ENCODE peak calls at places on chromosome 6, in ten cellular contexts. Q is DND-41, V is small intestine, U is right atrium auricular region, I is transverse colon, T is endothelial cell of umbilical vein, F is right lobe of liver, H is cardiac muscle cell, N is ovary, J is testis. L is an unnamed sample.

GRCh38 chr6:72619883-72620696 is 1.8 kb upstream of the KCNQ5 start:
- DNase-seq in U (no peak), I (peak; percentile 41), T (peak; percentile 4), F (peak; percentile 44), V (peak; percentile 2), N (no peak), Q (peak; percentile 71), J (peak; percentile 52), H (peak; percentile 51), L (peak; percentile 82)

GRCh38 chr6:79001415-79001814 is 76.6 kb downstream of the PHIP start:
- DNase-seq in T (no peak), U (no peak), V (no peak), F (no peak), H (no peak), J (no peak), N (no peak), Q (no peak), I (no peak), L (no peak)

GRCh38 chr6:139905404-139906052 is 531.1 kb upstream of the CITED2 start:
- DNase-seq in H (no peak), I (no peak), V (no peak), N (no peak), Q (no peak), T (no peak), J (no peak), U (no peak), F (no peak), L (no peak)

GRCh38 chr6:43773981-43774775 is 4.2 kb downstream of the VEGFA start:
- DNase-seq in H (no peak), J (no peak), Q (no peak), I (no peak), N (no peak), U (no peak), T (no peak), V (no peak), F (no peak), L (peak; percentile 41)

GRCh38 chr6:14889172-14889571 is 356.7 kb upstream of the JARID2 start:
- DNase-seq in U (no peak), I (no peak), N (no peak), F (no peak), H (peak; percentile 29), T (no peak), V (peak; percentile 51), Q (no peak), J (no peak), L (no peak)

GRCh38 chr6:1622851-1623768 is 13.4 kb downstream of the FOXC1 start:
- DNase-seq in T (no peak), U (no peak), N (no peak), F (peak; percentile 37), V (no peak), Q (no peak), J (no peak), I (no peak), H (no peak), L (peak; percentile 75)

GRCh38 chr6:13903399-13903798 is 21.4 kb upstream of the RNF182 start:
- DNase-seq in T (no peak), U (no peak), N (no peak), V (no peak), I (no peak), F (no peak), H (no peak), J (no peak), Q (no peak), L (no peak)

GRCh38 chr6:21033575-21034026 is 499.3 kb downstream of the CDKAL1 start:
- DNase-seq in J (no peak), I (no peak), H (peak; percentile 93), V (no peak), Q (no peak), T (peak; percentile 27), U (peak; percentile 61), F (no peak), N (peak; percentile 40), L (peak; percentile 65)

GRCh38 chr6:130371921-130372320 is 6.1 kb downstream of the TMEM200A start:
- DNase-seq in T (no peak), V (no peak), Q (no peak), H (peak; percentile 5), J (no peak), N (no peak), U (no peak), F (no peak), I (no peak), L (no peak)

GRCh38 chr6:130367767-130368166 is 1.9 kb downstream of the TMEM200A start:
- DNase-seq in N (no peak), T (no peak), U (no peak), F (no peak), H (no peak), V (no peak), I (no peak), Q (no peak), J (no peak), L (no peak)

GRCh38 chr6:130366011-130366963 is at the start of gene TMEM200A:
- DNase-seq in Q (no peak), I (peak; percentile 23), V (no peak), H (peak; percentile 75), F (no peak), T (peak; percentile 9), N (peak; percentile 67), U (no peak), J (peak; percentile 53), L (peak; percentile 58)

GRCh38 chr6:130372786-130373185 is 7.0 kb downstream of the TMEM200A start:
- DNase-seq in F (no peak), V (no peak), U (no peak), I (no peak), H (no peak), T (no peak), N (no peak), Q (no peak), J (no peak), L (no peak)

GRCh38 chr6:130369821-130370220 is 4.0 kb downstream of the TMEM200A start:
- DNase-seq in T (no peak), Q (no peak), I (no peak), H (no peak), N (no peak), J (no peak), F (no peak), V (no peak), U (no peak), L (no peak)
- H3K4me3 ChIP-seq in T (no peak overlapping the region), Q (no peak overlapping the region), I (no peak overlapping the region), H (no peak overlapping the region), N (no peak overlapping the region), J (no peak overlapping the region), F (no peak overlapping the region), V (no peak overlapping the region), U (no peak overlapping the region), L (no peak overlapping the region)

DNA sequence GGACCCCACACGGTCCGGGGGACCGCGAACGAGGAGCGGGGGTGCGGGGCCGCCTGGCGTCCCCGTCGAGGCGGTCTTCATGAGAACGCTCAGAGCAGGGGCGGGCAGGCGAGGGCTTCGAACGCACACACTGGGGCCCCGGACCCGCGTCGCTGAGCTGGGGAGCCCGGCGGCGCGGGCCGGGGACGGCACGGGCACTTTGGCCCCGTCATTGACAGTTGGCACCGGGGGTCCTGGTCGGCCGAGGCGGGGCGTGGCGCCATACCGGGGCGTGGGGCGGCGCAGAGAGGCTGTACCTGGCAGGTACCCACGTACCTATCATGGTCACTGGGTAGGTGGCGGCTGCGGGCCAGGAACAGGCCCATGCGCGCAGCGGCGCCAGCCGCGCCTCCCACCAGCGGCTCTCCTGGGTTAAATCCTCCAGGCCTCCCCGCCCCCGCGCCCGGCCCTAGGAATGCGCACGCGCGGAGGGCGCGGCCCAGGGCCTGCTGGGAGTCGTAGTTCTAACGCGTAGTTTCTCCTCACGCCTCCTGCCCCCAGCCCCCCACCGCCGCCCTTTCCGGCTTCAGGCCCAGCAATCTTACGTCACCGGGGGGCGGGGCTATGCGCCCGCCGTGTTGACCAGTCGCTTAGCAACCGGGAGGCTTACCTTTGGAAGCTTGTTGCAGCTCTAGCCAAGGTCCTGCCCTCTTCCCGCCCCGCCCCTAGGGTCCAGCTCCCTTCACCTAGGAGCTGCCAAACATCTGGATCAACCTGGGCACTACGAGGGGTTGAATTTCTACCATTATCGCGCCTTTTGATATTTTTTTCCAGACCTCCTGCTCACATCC is at the start of the genes PACRG and PRKN:
- DNase-seq in J (peak; percentile 100), N (peak; percentile 99), Q (no peak), H (peak; percentile 99), V (peak; percentile 99), F (peak; percentile 100), U (peak; percentile 99), I (peak; percentile 100), T (peak; percentile 96), L (peak; percentile 100)
- H3K27ac ChIP-seq in J (peak within 1 kb of the TSS; percentile 90), N (peak within 1 kb of the TSS; percentile 58), Q (no peak within 1 kb of the TSS), H (peak within 1 kb of the TSS; percentile 63), V (peak within 1 kb of the TSS; percentile 86), F (peak within 1 kb of the TSS; percentile 89), U (peak within 1 kb of the TSS; percentile 96), I (peak within 1 kb of the TSS; percentile 91), T (peak within 1 kb of the TSS; percentile 31), L (no peak within 1 kb of the TSS)

GRCh38 chr6:99603421-99604160 is 3.0 kb upstream of the PRDM13 start:
- DNase-seq in T (peak; percentile 38), Q (no peak), J (no peak), I (no peak), U (no peak), V (no peak), N (no peak), F (peak; percentile 45), H (no peak), L (no peak)

GRCh38 chr6:99605911-99606669 is 543 bp upstream of the PRDM13 start:
- DNase-seq in V (no peak), I (no peak), T (no peak), J (no peak), N (no peak), U (no peak), Q (no peak), F (no peak), H (no peak), L (no peak)

GRCh38 chr6:99605074-99605726 is 1.4 kb upstream of the PRDM13 start:
- DNase-seq in H (no peak), T (no peak), F (no peak), I (no peak), V (no peak), N (no peak), J (no peak), U (no peak), Q (no peak), L (no peak)

GRCh38 chr6:99604161-99605073 is 2.2 kb upstream of the PRDM13 start:
- DNase-seq in F (no peak), N (no peak), Q (no peak), I (no peak), H (no peak), T (no peak), U (no peak), V (no peak), J (no peak), L (no peak)

GRCh38 chr6:99602519-99603420 is 3.9 kb upstream of the PRDM13 start:
- DNase-seq in T (no peak), U (no peak), I (no peak), J (no peak), N (no peak), Q (no peak), F (no peak), H (no peak), V (no peak), L (no peak)
- H3K27me3 ChIP-seq in T (peaks cover 100% of the 10 kb centered on the region), U (peaks cover 61% of the 10 kb centered on the region), I (peaks cover 100% of the 10 kb centered on the region), J (no peaks in the 10 kb centered on the region), N (peaks cover 2% of the 10 kb centered on the region), Q (peaks cover 3% of the 10 kb centered on the region), F (no peaks in the 10 kb centered on the region), H (peaks cover 100% of the 10 kb centered on the region), V (peaks cover 54% of the 10 kb centered on the region), L (no peaks in the 10 kb centered on the region)

GRCh38 chr6:22952076-22952475 is 382.7 kb downstream of the HDGFL1 start:
- DNase-seq in F (no peak), J (no peak), T (no peak), V (no peak), I (no peak), H (no peak), N (no peak), U (no peak), Q (no peak), L (no peak)

GRCh38 chr6:22956029-22956715 is 386.8 kb downstream of the HDGFL1 start:
- DNase-seq in N (no peak), V (peak; percentile 23), U (no peak), H (no peak), Q (no peak), J (no peak), T (no peak), I (no peak), F (no peak), L (no peak)

GRCh38 chr6:22959571-22959970 is 390.2 kb downstream of the HDGFL1 start:
- DNase-seq in U (no peak), I (no peak), J (no peak), F (no peak), Q (no peak), V (no peak), H (no peak), N (no peak), T (no peak), L (no peak)

GRCh38 chr6:22958677-22959076 is 389.3 kb downstream of the HDGFL1 start:
- DNase-seq in U (no peak), F (no peak), T (no peak), V (no peak), I (no peak), N (no peak), J (no peak), Q (no peak), H (no peak), L (no peak)

GRCh38 chr6:22954749-22955385 is 385.5 kb downstream of the HDGFL1 start:
- DNase-seq in J (no peak), N (no peak), T (peak; percentile 68), F (no peak), V (peak; percentile 15), U (no peak), H (peak; percentile 6), I (no peak), Q (no peak), L (no peak)
- H3K4me3 ChIP-seq in J (no peak overlapping the region), N (peak overlapping the region; percentile 9), T (peak overlapping the region; percentile 39), F (peak overlapping the region; percentile 8), V (no peak overlapping the region), U (peak overlapping the region; percentile 16), H (no peak overlapping the region), I (no peak overlapping the region), Q (peak overlapping the region; percentile 49), L (peak overlapping the region; percentile 54)

L was measured in aorta.